ENCODE peak calls at places on chromosome 22, in four cellular contexts. Y is memory B cell, B is osteocyte, L is NCI-H510A treated with DMSO at 0.1 percent for 48 hours. O is an unnamed sample.
A peak's percentile ranks its signal among the peaks of the same experiment; 100 is the strongest.

GRCh38 chr22:47257566-47257965 is 495.1 kb downstream of the TBC1D22A start:
- DNase-seq in B (no peak), L (no peak), Y (no peak), O (no peak)

GRCh38 chr22:27836181-27836580 is 34.6 kb upstream of the MN1 start:
- DNase-seq in Y (no peak), L (no peak), B (no peak), O (no peak)

GRCh38 chr22:26172389-26172990 is 3.2 kb downstream of the SEZ6L start:
- DNase-seq in B (peak; percentile 65), Y (peak; percentile 6), L (peak; percentile 44), O (no peak)

GRCh38 chr22:17862646-17863181 is 88.4 kb upstream of the BID start:
- DNase-seq in B (no peak), L (no peak), Y (no peak), O (no peak)

GRCh38 chr22:49628351-49629023 is 199.2 kb downstream of the BRD1 start:
- DNase-seq in Y (no peak), B (no peak), L (no peak), O (no peak)

GRCh38 chr22:38963872-38964271 is 6.5 kb downstream of the APOBEC3A start:
- DNase-seq in B (no peak), L (no peak), Y (no peak), O (no peak)

GRCh38 chr22:24424001-24424900 is 3.1 kb upstream of the ADORA2A start:
- DNase-seq in B (no peak), L (no peak), Y (no peak), O (no peak)

GRCh38 chr22:41758231-41758630 is 42.2 kb upstream of the CCDC134 start:
- DNase-seq in Y (no peak), L (no peak), B (no peak), O (no peak)

GRCh38 chr22:19962246-19962908 is 20.8 kb upstream of the TXNRD2 start:
- DNase-seq in L (peak; percentile 61), Y (peak; percentile 29), B (no peak), O (peak; percentile 61)

GRCh38 chr22:49701380-49702067 is 126.1 kb downstream of the BRD1 start:
- DNase-seq in L (no peak), Y (no peak), B (peak; percentile 64), O (no peak)

GRCh38 chr22:44831885-44832284 is 79.5 kb downstream of the ARHGAP8 start:
- DNase-seq in B (no peak), L (no peak), Y (no peak), O (no peak)

GRCh38 chr22:32950366-32950765 is 107.8 kb downstream of the SYN3 start:
- DNase-seq in L (no peak), Y (no peak), B (no peak), O (no peak)

GRCh38 chr22:19442166-19442565 is 5.3 kb downstream of the C22orf39 start:
- DNase-seq in Y (no peak), B (no peak), L (no peak), O (no peak)

GRCh38 chr22:39117585-39118191 is 20.6 kb downstream of the APOBEC3H start:
- DNase-seq in Y (peak; percentile 71), L (peak; percentile 27), B (no peak), O (peak; percentile 28)

GRCh38 chr22:43094551-43094950 is 5.4 kb upstream of the TTLL1 start:
- DNase-seq in Y (no peak), L (no peak), B (no peak), O (no peak)